ENCODE peak calls at places on chromosomes 12 and 14, in five cellular contexts. One of them, this sample, is unnamed.

GRCh38 chr14:77158175-77158908 is 16.8 kb upstream of the ZDHHC22 start:
- DNase-seq in psoas muscle: peak; percentile 53
- DNase-seq in stomach: no peak
- DNase-seq in PC-3: peak; percentile 76
- DNase-seq in CD4-positive, alpha-beta T cell: no peak
- DNase-seq in this sample: peak; percentile 45

GRCh38 chr12:103816663-103817062 is 24.4 kb downstream of the NT5DC3 start:
- DNase-seq in psoas muscle: no peak
- DNase-seq in stomach: no peak
- DNase-seq in PC-3: no peak
- DNase-seq in CD4-positive, alpha-beta T cell: no peak
- DNase-seq in this sample: no peak

GRCh38 chr12:57063991-57064725 is 14.2 kb upstream of the MYO1A start:
- DNase-seq in psoas muscle: no peak
- DNase-seq in stomach: no peak
- DNase-seq in PC-3: no peak
- DNase-seq in CD4-positive, alpha-beta T cell: no peak
- DNase-seq in this sample: no peak

GRCh38 chr14:105979446-105979845 is 453.1 kb downstream of the TMEM121 start:
- DNase-seq in psoas muscle: no peak
- DNase-seq in stomach: no peak
- DNase-seq in PC-3: no peak
- DNase-seq in CD4-positive, alpha-beta T cell: no peak
- DNase-seq in this sample: no peak

GRCh38 chr12:89370850-89371249 is 18.5 kb upstream of the DUSP6 start:
- DNase-seq in psoas muscle: no peak
- DNase-seq in stomach: no peak
- DNase-seq in PC-3: peak; percentile 96
- DNase-seq in CD4-positive, alpha-beta T cell: no peak
- DNase-seq in this sample: no peak

GRCh38 chr14:67940894-67941455 is 121.4 kb downstream of the RAD51B start:
- DNase-seq in psoas muscle: no peak
- DNase-seq in stomach: peak; percentile 40
- DNase-seq in PC-3: peak; percentile 27
- DNase-seq in CD4-positive, alpha-beta T cell: no peak
- DNase-seq in this sample: no peak

GRCh38 chr14:67599698-67600561 is at the start of gene PIGH:
- DNase-seq in psoas muscle: peak; percentile 92
- DNase-seq in stomach: peak; percentile 92
- DNase-seq in PC-3: peak; percentile 88
- DNase-seq in CD4-positive, alpha-beta T cell: peak; percentile 96
- DNase-seq in this sample: peak; percentile 91

GRCh38 chr14:105702275-105702817 is 176.0 kb downstream of the TMEM121 start:
- DNase-seq in psoas muscle: no peak
- DNase-seq in stomach: no peak
- DNase-seq in PC-3: no peak
- DNase-seq in CD4-positive, alpha-beta T cell: no peak
- DNase-seq in this sample: no peak

GRCh38 chr12:5429741-5430557 is 2.0 kb upstream of the NTF3 start:
- DNase-seq in psoas muscle: no peak
- DNase-seq in stomach: no peak
- DNase-seq in PC-3: no peak
- DNase-seq in CD4-positive, alpha-beta T cell: no peak
- DNase-seq in this sample: no peak

GRCh38 chr12:62522984-62523383 is 56.4 kb downstream of the MON2 start:
- DNase-seq in psoas muscle: no peak
- DNase-seq in stomach: no peak
- DNase-seq in PC-3: peak; percentile 18
- DNase-seq in CD4-positive, alpha-beta T cell: no peak
- DNase-seq in this sample: no peak

GRCh38 chr14:100755649-100756048 is 29.0 kb downstream of the DLK1 start:
- DNase-seq in psoas muscle: no peak
- DNase-seq in stomach: no peak
- DNase-seq in PC-3: peak; percentile 77
- DNase-seq in CD4-positive, alpha-beta T cell: no peak
- DNase-seq in this sample: no peak

GRCh38 chr14:104135121-104135903 is 3.1 kb upstream of the KIF26A start:
- DNase-seq in psoas muscle: peak; percentile 13
- DNase-seq in stomach: no peak
- DNase-seq in PC-3: peak; percentile 29
- DNase-seq in CD4-positive, alpha-beta T cell: no peak
- DNase-seq in this sample: peak; percentile 55

GRCh38 chr14:54866588-54866987 is 36.0 kb downstream of the GCH1 start:
- DNase-seq in psoas muscle: no peak
- DNase-seq in stomach: no peak
- DNase-seq in PC-3: no peak
- DNase-seq in CD4-positive, alpha-beta T cell: no peak
- DNase-seq in this sample: no peak

GRCh38 chr14:94028450-94028826 is 2.3 kb downstream of the OTUB2 start:
- DNase-seq in psoas muscle: no peak
- DNase-seq in stomach: no peak
- DNase-seq in PC-3: peak; percentile 93
- DNase-seq in CD4-positive, alpha-beta T cell: no peak
- DNase-seq in this sample: no peak

GRCh38 chr14:100012478-100012925 is 52.7 kb upstream of the EVL start:
- DNase-seq in psoas muscle: no peak
- DNase-seq in stomach: no peak
- DNase-seq in PC-3: no peak
- DNase-seq in CD4-positive, alpha-beta T cell: no peak
- DNase-seq in this sample: no peak

GRCh38 chr12:7433276-7433822 is 10.6 kb downstream of the CD163L1 start:
- DNase-seq in psoas muscle: no peak
- DNase-seq in stomach: no peak
- DNase-seq in PC-3: peak; percentile 38
- DNase-seq in CD4-positive, alpha-beta T cell: no peak
- DNase-seq in this sample: no peak

GRCh38 chr14:47040490-47040889 is 388.9 kb upstream of the RPL10L start:
- DNase-seq in psoas muscle: no peak
- DNase-seq in stomach: no peak
- DNase-seq in PC-3: peak; percentile 30
- DNase-seq in CD4-positive, alpha-beta T cell: no peak
- DNase-seq in this sample: no peak

GRCh38 chr14:95265106-95266094 is 54.3 kb downstream of the CLMN start:
- DNase-seq in psoas muscle: no peak
- DNase-seq in stomach: peak; percentile 63
- DNase-seq in PC-3: peak; percentile 98
- DNase-seq in CD4-positive, alpha-beta T cell: no peak
- DNase-seq in this sample: no peak

GRCh38 chr14:104799657-104800599 is 973 bp upstream of the ZBTB42 start:
- DNase-seq in psoas muscle: peak; percentile 91
- DNase-seq in stomach: peak; percentile 90
- DNase-seq in PC-3: peak; percentile 77
- DNase-seq in CD4-positive, alpha-beta T cell: peak; percentile 88
- DNase-seq in this sample: no peak

GRCh38 chr14:79443602-79444001 is 767.7 kb downstream of the DIO2 start:
- DNase-seq in psoas muscle: no peak
- DNase-seq in stomach: no peak
- DNase-seq in PC-3: no peak
- DNase-seq in CD4-positive, alpha-beta T cell: no peak
- DNase-seq in this sample: no peak

GRCh38 chr12:114838480-114838879 is 154.5 kb upstream of the TBX3 start:
- DNase-seq in psoas muscle: no peak
- DNase-seq in stomach: no peak
- DNase-seq in PC-3: no peak
- DNase-seq in CD4-positive, alpha-beta T cell: no peak
- DNase-seq in this sample: no peak

GRCh38 chr14:59630281-59630963 is 53.8 kb upstream of the CCDC175 start:
- DNase-seq in psoas muscle: no peak
- DNase-seq in stomach: no peak
- DNase-seq in PC-3: no peak
- DNase-seq in CD4-positive, alpha-beta T cell: no peak
- DNase-seq in this sample: peak; percentile 25

GRCh38 chr12:26878661-26879119 is 45.7 kb upstream of the ITPR2 start:
- DNase-seq in psoas muscle: peak; percentile 59
- DNase-seq in stomach: peak; percentile 85
- DNase-seq in PC-3: no peak
- DNase-seq in CD4-positive, alpha-beta T cell: no peak
- DNase-seq in this sample: no peak

GRCh38 chr14:93537962-93538361 is 107.2 kb downstream of the UNC79 start:
- DNase-seq in psoas muscle: no peak
- DNase-seq in stomach: no peak
- DNase-seq in PC-3: no peak
- DNase-seq in CD4-positive, alpha-beta T cell: no peak
- DNase-seq in this sample: no peak

GRCh38 chr12:49110191-49111155 is at the start of gene LMBR1L:
- DNase-seq in psoas muscle: peak; percentile 95
- DNase-seq in stomach: peak; percentile 97
- DNase-seq in PC-3: peak; percentile 99
- DNase-seq in CD4-positive, alpha-beta T cell: peak; percentile 94
- DNase-seq in this sample: peak; percentile 90

DNA sequence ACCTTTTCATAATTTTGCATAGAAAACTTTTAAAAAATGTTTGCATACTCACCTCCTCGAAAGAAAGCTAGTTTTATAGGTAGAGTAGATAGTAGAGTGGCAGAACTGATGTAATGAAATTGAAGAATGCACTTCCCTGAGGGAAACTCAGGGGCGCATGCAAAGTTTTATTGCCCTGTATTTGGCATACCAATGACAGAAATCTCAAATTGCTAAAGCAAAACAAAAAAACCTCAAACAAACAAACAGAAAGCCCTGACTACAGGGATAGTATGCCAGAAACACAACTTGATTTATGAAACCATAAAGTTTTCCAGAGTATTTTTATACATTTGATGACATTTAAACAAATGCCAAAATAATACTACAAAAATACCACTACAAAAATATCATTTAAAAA is 1.8 kb downstream of the RASSF9 start:
- DNase-seq in psoas muscle: no peak
- DNase-seq in stomach: no peak
- DNase-seq in PC-3: peak; percentile 47
- DNase-seq in CD4-positive, alpha-beta T cell: no peak
- DNase-seq in this sample: no peak
- TF ChIP-seq CTCF in psoas muscle: no peak
- TF ChIP-seq CTCF in stomach: no peak
- TF ChIP-seq CTCF in PC-3: no peak
- TF ChIP-seq CTCF in CD4-positive, alpha-beta T cell: no peak
- TF ChIP-seq CTCF in this sample: no peak

GRCh38 chr12:15525414-15525813 is 203.1 kb downstream of the PTPRO start:
- DNase-seq in psoas muscle: no peak
- DNase-seq in stomach: no peak
- DNase-seq in PC-3: no peak
- DNase-seq in CD4-positive, alpha-beta T cell: no peak
- DNase-seq in this sample: no peak

GRCh38 chr12:15526033-15526432 is 203.7 kb downstream of the PTPRO start:
- DNase-seq in psoas muscle: no peak
- DNase-seq in stomach: no peak
- DNase-seq in PC-3: no peak
- DNase-seq in CD4-positive, alpha-beta T cell: no peak
- DNase-seq in this sample: no peak

GRCh38 chr12:15528666-15529065 is 206.4 kb downstream of the PTPRO start:
- DNase-seq in psoas muscle: no peak
- DNase-seq in stomach: no peak
- DNase-seq in PC-3: no peak
- DNase-seq in CD4-positive, alpha-beta T cell: no peak
- DNase-seq in this sample: no peak

GRCh38 chr12:15530361-15530760 is 208.1 kb downstream of the PTPRO start:
- DNase-seq in psoas muscle: no peak
- DNase-seq in stomach: no peak
- DNase-seq in PC-3: no peak
- DNase-seq in CD4-positive, alpha-beta T cell: no peak
- DNase-seq in this sample: no peak

DNA sequence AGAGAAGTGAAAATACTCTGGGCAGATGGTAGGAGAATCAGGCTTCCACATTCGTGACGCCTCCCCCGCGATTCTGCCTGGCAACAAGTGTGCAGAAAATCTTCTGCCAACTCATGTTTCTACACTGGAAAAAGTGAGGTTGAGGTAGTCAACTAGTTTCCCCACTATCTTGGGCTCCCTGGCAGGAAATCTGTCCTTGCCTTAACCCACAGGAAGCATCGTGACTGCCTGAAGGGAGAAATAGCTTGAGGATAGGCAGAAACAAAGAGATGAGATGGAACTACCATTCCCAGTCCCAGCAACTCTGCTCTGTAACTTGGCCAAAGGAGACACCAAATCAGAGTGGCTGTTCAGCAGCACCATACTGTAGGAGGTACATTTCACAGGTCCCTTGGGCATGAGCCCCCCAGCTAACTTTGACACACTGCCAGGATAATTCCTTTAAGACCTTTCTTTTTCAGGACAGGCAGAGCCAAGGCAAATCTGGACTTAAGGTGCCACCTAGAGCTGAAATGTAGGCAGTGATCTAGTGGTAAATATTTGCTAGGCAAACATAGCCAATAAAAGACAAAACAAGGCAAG is 205.0 kb downstream of the PTPRO start:
- DNase-seq in psoas muscle: peak; percentile 28
- DNase-seq in stomach: peak; percentile 32
- DNase-seq in PC-3: peak; percentile 53
- DNase-seq in CD4-positive, alpha-beta T cell: no peak
- DNase-seq in this sample: no peak
- TF ChIP-seq CTCF in psoas muscle: no peak
- TF ChIP-seq CTCF in stomach: no peak
- TF ChIP-seq CTCF in PC-3: peak; percentile 72
- TF ChIP-seq CTCF in CD4-positive, alpha-beta T cell: no peak
- TF ChIP-seq CTCF in this sample: peak; percentile 36

GRCh38 chr12:3670083-3670620 is 82.8 kb downstream of the CRACR2A start:
- DNase-seq in psoas muscle: no peak
- DNase-seq in stomach: no peak
- DNase-seq in PC-3: peak; percentile 50
- DNase-seq in CD4-positive, alpha-beta T cell: no peak
- DNase-seq in this sample: no peak

GRCh38 chr12:3671330-3672112 is 81.4 kb downstream of the CRACR2A start:
- DNase-seq in psoas muscle: no peak
- DNase-seq in stomach: no peak
- DNase-seq in PC-3: peak; percentile 34
- DNase-seq in CD4-positive, alpha-beta T cell: no peak
- DNase-seq in this sample: no peak

GRCh38 chr12:3669594-3669993 is 83.3 kb downstream of the CRACR2A start:
- DNase-seq in psoas muscle: no peak
- DNase-seq in stomach: no peak
- DNase-seq in PC-3: no peak
- DNase-seq in CD4-positive, alpha-beta T cell: no peak
- DNase-seq in this sample: no peak

GRCh38 chr12:3668479-3669165 is 84.3 kb downstream of the CRACR2A start:
- DNase-seq in psoas muscle: no peak
- DNase-seq in stomach: no peak
- DNase-seq in PC-3: no peak
- DNase-seq in CD4-positive, alpha-beta T cell: no peak
- DNase-seq in this sample: no peak

DNA sequence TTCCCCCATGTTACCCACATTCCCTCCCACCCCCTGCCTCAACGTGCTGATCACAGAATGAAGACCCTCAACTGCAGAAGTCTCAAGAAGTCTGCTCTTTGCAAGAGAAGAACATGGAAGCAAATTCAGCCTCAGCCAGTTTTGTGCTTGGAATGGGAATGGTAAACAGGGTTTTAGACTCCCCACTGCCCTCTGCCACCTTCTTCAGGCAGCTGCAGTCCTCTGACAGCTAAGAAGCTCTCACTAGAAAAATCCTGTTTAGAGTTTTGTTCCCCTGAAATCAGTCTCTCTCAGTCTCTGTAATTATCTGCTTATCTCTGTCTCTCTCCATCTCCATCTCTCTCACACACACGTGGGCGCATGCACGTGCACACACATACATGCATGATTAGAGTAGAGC is 85.4 kb downstream of the CRACR2A start:
- DNase-seq in psoas muscle: no peak
- DNase-seq in stomach: no peak
- DNase-seq in PC-3: no peak
- DNase-seq in CD4-positive, alpha-beta T cell: no peak
- DNase-seq in this sample: no peak
- TF ChIP-seq CTCF in psoas muscle: no peak
- TF ChIP-seq CTCF in stomach: no peak
- TF ChIP-seq CTCF in PC-3: no peak
- TF ChIP-seq CTCF in CD4-positive, alpha-beta T cell: no peak
- TF ChIP-seq CTCF in this sample: peak; percentile 29

GRCh38 chr12:33649992-33650391 is 210.4 kb upstream of the SYT10 start:
- DNase-seq in psoas muscle: no peak
- DNase-seq in stomach: no peak
- DNase-seq in PC-3: no peak
- DNase-seq in CD4-positive, alpha-beta T cell: no peak
- DNase-seq in this sample: no peak
- TF ChIP-seq CTCF in psoas muscle: no peak
- TF ChIP-seq CTCF in stomach: no peak
- TF ChIP-seq CTCF in PC-3: no peak
- TF ChIP-seq CTCF in CD4-positive, alpha-beta T cell: no peak
- TF ChIP-seq CTCF in this sample: no peak

This sample was measured in neural crest cell.